ENCODE peak calls at places on chromosomes 3 and 15, in seven cellular contexts. One of them, this sample, is unnamed.

GRCh38 chr3:65619391-65620298 is 419.1 kb downstream of the MAGI1 start:
- DNase-seq in GM12892: no peak
- DNase-seq in GM12878: no peak
- DNase-seq in SK-N-SH: no peak
- DNase-seq in K562: peak; percentile 57
- DNase-seq in HepG2: no peak
- DNase-seq in H1: no peak
- DNase-seq in this sample: no peak

GRCh38 chr15:98968576-98968975 is 39.0 kb downstream of the PGPEP1L start:
- DNase-seq in GM12892: no peak
- DNase-seq in GM12878: no peak
- DNase-seq in SK-N-SH: no peak
- DNase-seq in K562: no peak
- DNase-seq in HepG2: no peak
- DNase-seq in H1: peak; percentile 37
- DNase-seq in this sample: no peak

GRCh38 chr15:74725241-74725774 is at the start of gene CYP1A1:
- DNase-seq in GM12892: no peak
- DNase-seq in GM12878: no peak
- DNase-seq in SK-N-SH: peak; percentile 69
- DNase-seq in K562: no peak
- DNase-seq in HepG2: no peak
- DNase-seq in H1: peak; percentile 68
- DNase-seq in this sample: no peak

GRCh38 chr3:190430906-190431305 is 18.8 kb downstream of the TMEM207 start:
- DNase-seq in GM12892: no peak
- DNase-seq in GM12878: no peak
- DNase-seq in SK-N-SH: no peak
- DNase-seq in K562: no peak
- DNase-seq in HepG2: no peak
- DNase-seq in H1: no peak
- DNase-seq in this sample: no peak

GRCh38 chr15:74345051-74345450 is 22.4 kb downstream of the CYP11A1 start:
- DNase-seq in GM12892: no peak
- DNase-seq in GM12878: no peak
- DNase-seq in SK-N-SH: no peak
- DNase-seq in K562: no peak
- DNase-seq in HepG2: no peak
- DNase-seq in H1: no peak
- DNase-seq in this sample: no peak

GRCh38 chr3:186839874-186840641 is 2.5 kb upstream of the ADIPOQ start:
- DNase-seq in GM12892: no peak
- DNase-seq in GM12878: no peak
- DNase-seq in SK-N-SH: no peak
- DNase-seq in K562: no peak
- DNase-seq in HepG2: no peak
- DNase-seq in H1: peak; percentile 17
- DNase-seq in this sample: no peak

GRCh38 chr15:43406808-43407207 is 35.9 kb downstream of the TUBGCP4 start:
- DNase-seq in GM12892: no peak
- DNase-seq in GM12878: no peak
- DNase-seq in SK-N-SH: no peak
- DNase-seq in K562: no peak
- DNase-seq in HepG2: no peak
- DNase-seq in H1: no peak
- DNase-seq in this sample: no peak

GRCh38 chr3:61221759-61222362 is 29.4 kb downstream of the FHIT start:
- DNase-seq in GM12892: no peak
- DNase-seq in GM12878: no peak
- DNase-seq in SK-N-SH: no peak
- DNase-seq in K562: no peak
- DNase-seq in HepG2: no peak
- DNase-seq in H1: no peak
- DNase-seq in this sample: no peak

GRCh38 chr3:164918915-164919314 is 159.4 kb downstream of the SI start:
- DNase-seq in GM12892: no peak
- DNase-seq in GM12878: no peak
- DNase-seq in SK-N-SH: no peak
- DNase-seq in K562: no peak
- DNase-seq in HepG2: no peak
- DNase-seq in H1: no peak
- DNase-seq in this sample: no peak

DNA sequence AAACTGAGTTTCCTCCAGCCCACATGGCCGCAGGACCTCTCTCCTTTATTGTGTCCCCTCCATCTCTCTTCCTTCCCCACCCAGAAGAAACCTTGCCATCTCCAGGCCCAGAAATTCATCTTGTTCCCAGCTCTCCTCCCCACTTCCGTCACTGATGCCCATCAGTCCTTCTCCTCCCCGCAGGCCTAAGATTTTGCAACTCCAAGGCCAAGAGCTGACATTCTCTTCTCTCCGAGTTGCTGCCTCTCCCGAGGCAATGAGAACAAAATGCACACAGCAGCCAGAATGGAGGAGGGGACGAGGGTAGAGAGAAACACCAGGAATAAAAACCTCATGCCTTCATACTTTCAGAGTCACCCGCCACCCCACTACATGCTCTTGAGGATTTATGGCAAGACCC is 526.5 kb upstream of the PROK2 start:
- DNase-seq in GM12892: no peak
- DNase-seq in GM12878: no peak
- DNase-seq in SK-N-SH: no peak
- DNase-seq in K562: no peak
- DNase-seq in HepG2: no peak
- DNase-seq in H1: no peak
- DNase-seq in this sample: no peak
- TF ChIP-seq TAF1 in GM12892: no peak
- TF ChIP-seq TAF1 in GM12878: no peak
- TF ChIP-seq TAF1 in SK-N-SH: no peak
- TF ChIP-seq TAF1 in K562: no peak
- TF ChIP-seq TAF1 in HepG2: no peak
- TF ChIP-seq TAF1 in H1: no peak
- TF ChIP-seq TAF1 in this sample: no peak

GRCh38 chr3:188720636-188721035 is 451.1 kb upstream of the TPRG1 start:
- DNase-seq in GM12892: no peak
- DNase-seq in GM12878: no peak
- DNase-seq in SK-N-SH: no peak
- DNase-seq in K562: no peak
- DNase-seq in HepG2: peak; percentile 95
- DNase-seq in H1: no peak
- DNase-seq in this sample: no peak
- TF ChIP-seq TAF1 in GM12892: no peak
- TF ChIP-seq TAF1 in GM12878: no peak
- TF ChIP-seq TAF1 in SK-N-SH: no peak
- TF ChIP-seq TAF1 in K562: no peak
- TF ChIP-seq TAF1 in HepG2: no peak
- TF ChIP-seq TAF1 in H1: no peak
- TF ChIP-seq TAF1 in this sample: no peak

GRCh38 chr15:40108855-40109735 is at the start of gene BMF:
- DNase-seq in GM12892: peak; percentile 93
- DNase-seq in GM12878: peak; percentile 84
- DNase-seq in SK-N-SH: peak; percentile 97
- DNase-seq in K562: peak; percentile 99
- DNase-seq in HepG2: peak; percentile 97
- DNase-seq in H1: peak; percentile 100
- DNase-seq in this sample: peak; percentile 92
- TF ChIP-seq TAF1 in GM12892: no peak
- TF ChIP-seq TAF1 in GM12878: peak; percentile 35
- TF ChIP-seq TAF1 in SK-N-SH: no peak
- TF ChIP-seq TAF1 in K562: no peak
- TF ChIP-seq TAF1 in HepG2: peak; percentile 44
- TF ChIP-seq TAF1 in H1: peak; percentile 66
- TF ChIP-seq TAF1 in this sample: no peak

DNA sequence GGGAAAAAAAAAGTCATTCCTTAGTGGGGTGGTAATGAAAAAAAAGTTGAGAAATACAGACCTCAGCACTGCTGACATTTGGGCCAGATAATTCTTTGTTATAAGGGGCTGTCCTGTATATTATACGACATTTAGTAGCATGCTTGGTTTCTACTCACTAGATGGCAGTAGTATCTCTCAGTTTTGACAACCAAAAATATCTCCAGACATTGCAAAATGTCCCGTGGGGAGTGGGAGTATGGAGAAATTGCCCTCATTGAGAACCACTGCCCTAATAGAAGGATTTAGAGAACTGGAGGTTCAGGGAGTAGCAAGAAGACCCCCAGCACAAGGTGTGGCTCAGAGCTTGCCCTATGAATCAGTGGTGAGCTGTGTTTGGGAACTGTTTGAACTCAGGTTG is 28.6 kb upstream of the TEX264 start:
- DNase-seq in GM12892: no peak
- DNase-seq in GM12878: no peak
- DNase-seq in SK-N-SH: no peak
- DNase-seq in K562: peak; percentile 7
- DNase-seq in HepG2: no peak
- DNase-seq in H1: no peak
- DNase-seq in this sample: no peak
- TF ChIP-seq TAF1 in GM12892: no peak
- TF ChIP-seq TAF1 in GM12878: no peak
- TF ChIP-seq TAF1 in SK-N-SH: no peak
- TF ChIP-seq TAF1 in K562: no peak
- TF ChIP-seq TAF1 in HepG2: no peak
- TF ChIP-seq TAF1 in H1: no peak
- TF ChIP-seq TAF1 in this sample: no peak

GRCh38 chr3:188188911-188189310 is 35.0 kb downstream of the LPP start:
- DNase-seq in GM12892: no peak
- DNase-seq in GM12878: no peak
- DNase-seq in SK-N-SH: no peak
- DNase-seq in K562: no peak
- DNase-seq in HepG2: no peak
- DNase-seq in H1: no peak
- DNase-seq in this sample: no peak
- TF ChIP-seq TAF1 in GM12892: no peak
- TF ChIP-seq TAF1 in GM12878: no peak
- TF ChIP-seq TAF1 in SK-N-SH: no peak
- TF ChIP-seq TAF1 in K562: no peak
- TF ChIP-seq TAF1 in HepG2: no peak
- TF ChIP-seq TAF1 in H1: no peak
- TF ChIP-seq TAF1 in this sample: no peak

DNA sequence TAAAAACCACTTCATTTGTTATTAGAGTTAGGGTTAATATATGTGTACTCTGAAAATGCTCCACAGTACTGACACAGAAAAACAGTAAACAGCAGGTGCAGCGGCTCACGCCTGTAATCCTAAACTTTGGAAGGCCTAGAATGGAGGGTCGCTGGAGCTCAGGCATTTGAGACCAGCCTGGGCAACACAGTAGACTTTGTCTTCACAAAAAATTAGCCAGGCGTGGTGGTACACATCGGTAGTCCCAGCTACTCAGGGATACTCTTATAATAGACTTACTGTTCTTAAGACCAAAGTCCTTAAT is 40.3 kb downstream of the UACA start:
- DNase-seq in GM12892: no peak
- DNase-seq in GM12878: no peak
- DNase-seq in SK-N-SH: no peak
- DNase-seq in K562: no peak
- DNase-seq in HepG2: no peak
- DNase-seq in H1: no peak
- DNase-seq in this sample: no peak
- TF ChIP-seq TAF1 in GM12892: no peak
- TF ChIP-seq TAF1 in GM12878: no peak
- TF ChIP-seq TAF1 in SK-N-SH: no peak
- TF ChIP-seq TAF1 in K562: no peak
- TF ChIP-seq TAF1 in HepG2: no peak
- TF ChIP-seq TAF1 in H1: no peak
- TF ChIP-seq TAF1 in this sample: no peak

DNA sequence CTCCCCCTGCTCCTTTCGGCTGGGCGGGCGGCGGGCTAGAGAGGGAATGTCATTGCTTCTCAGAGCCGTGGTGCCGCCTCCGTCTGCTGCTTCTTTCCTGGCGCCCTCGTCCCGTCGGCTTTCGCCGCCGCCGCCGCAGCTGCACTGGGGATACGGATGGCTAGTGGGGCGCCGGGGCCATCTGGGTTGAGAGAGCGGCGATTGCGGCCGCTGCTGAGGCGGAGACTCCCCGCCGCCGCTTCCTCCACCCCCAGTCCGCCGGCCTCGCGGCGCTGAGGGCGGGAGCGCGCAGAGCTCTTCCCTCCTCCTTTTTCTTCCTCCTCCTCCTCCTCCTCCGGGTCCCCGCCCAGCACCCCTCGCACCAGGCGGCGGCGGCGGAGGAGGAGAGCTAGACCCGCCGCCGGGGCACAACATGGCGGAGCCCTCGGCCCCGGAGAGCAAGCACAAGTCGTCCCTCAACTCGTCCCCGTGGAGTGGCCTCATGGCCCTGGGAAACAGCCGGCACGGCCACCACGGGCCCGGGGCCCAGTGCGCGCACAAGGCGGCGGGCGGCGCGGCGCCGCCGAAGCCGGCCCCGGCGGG is at the start of gene STT3B:
- DNase-seq in GM12892: peak; percentile 51
- DNase-seq in GM12878: peak; percentile 49
- DNase-seq in SK-N-SH: peak; percentile 79
- DNase-seq in K562: peak; percentile 90
- DNase-seq in HepG2: peak; percentile 62
- DNase-seq in H1: no peak
- DNase-seq in this sample: peak; percentile 53
- TF ChIP-seq TAF1 in GM12892: no peak
- TF ChIP-seq TAF1 in GM12878: no peak
- TF ChIP-seq TAF1 in SK-N-SH: no peak
- TF ChIP-seq TAF1 in K562: peak; percentile 79
- TF ChIP-seq TAF1 in HepG2: peak; percentile 92
- TF ChIP-seq TAF1 in H1: peak; percentile 88
- TF ChIP-seq TAF1 in this sample: peak; percentile 33

GRCh38 chr15:29925227-29926082 is 103.2 kb upstream of the TJP1 start:
- DNase-seq in GM12892: no peak
- DNase-seq in GM12878: no peak
- DNase-seq in SK-N-SH: peak; percentile 79
- DNase-seq in K562: peak; percentile 73
- DNase-seq in HepG2: peak; percentile 57
- DNase-seq in H1: peak; percentile 93
- DNase-seq in this sample: peak; percentile 25

GRCh38 chr15:29921130-29921601 is 98.9 kb upstream of the TJP1 start:
- DNase-seq in GM12892: no peak
- DNase-seq in GM12878: no peak
- DNase-seq in SK-N-SH: no peak
- DNase-seq in K562: no peak
- DNase-seq in HepG2: peak; percentile 18
- DNase-seq in H1: no peak
- DNase-seq in this sample: no peak

GRCh38 chr15:29922191-29922590 is 99.9 kb upstream of the TJP1 start:
- DNase-seq in GM12892: no peak
- DNase-seq in GM12878: no peak
- DNase-seq in SK-N-SH: no peak
- DNase-seq in K562: no peak
- DNase-seq in HepG2: no peak
- DNase-seq in H1: no peak
- DNase-seq in this sample: no peak

GRCh38 chr15:29926083-29926388 is 103.8 kb upstream of the TJP1 start:
- DNase-seq in GM12892: no peak
- DNase-seq in GM12878: no peak
- DNase-seq in SK-N-SH: no peak
- DNase-seq in K562: no peak
- DNase-seq in HepG2: no peak
- DNase-seq in H1: no peak
- DNase-seq in this sample: no peak

DNA sequence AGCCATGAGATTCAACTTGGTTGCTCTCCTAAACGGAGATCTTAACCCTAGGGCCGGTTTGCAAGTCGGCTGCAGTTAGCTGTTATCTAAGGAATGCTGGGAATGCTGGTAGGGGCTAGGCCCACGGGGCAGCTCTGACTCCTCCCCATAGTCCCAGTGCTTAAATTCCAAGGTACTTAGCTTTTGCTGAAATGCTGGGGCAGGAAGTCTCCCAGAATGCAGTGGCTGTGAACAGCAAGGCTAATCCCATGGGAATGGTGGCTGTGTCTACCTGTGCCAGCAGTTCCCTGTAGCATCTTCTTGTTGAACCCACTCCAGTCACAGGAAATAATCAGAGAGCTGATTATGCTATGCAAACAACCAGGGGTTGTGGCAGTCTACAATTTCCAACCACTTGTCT is 102.5 kb upstream of the TJP1 start:
- DNase-seq in GM12892: no peak
- DNase-seq in GM12878: no peak
- DNase-seq in SK-N-SH: no peak
- DNase-seq in K562: no peak
- DNase-seq in HepG2: peak; percentile 60
- DNase-seq in H1: no peak
- DNase-seq in this sample: no peak
- TF ChIP-seq TAF1 in GM12892: no peak
- TF ChIP-seq TAF1 in GM12878: no peak
- TF ChIP-seq TAF1 in SK-N-SH: no peak
- TF ChIP-seq TAF1 in K562: no peak
- TF ChIP-seq TAF1 in HepG2: no peak
- TF ChIP-seq TAF1 in H1: no peak
- TF ChIP-seq TAF1 in this sample: no peak